ENCODE peak calls at places on chromosomes 13 and 19, in four cellular contexts. A is K562, Y is AG04450, C is neural progenitor cell. L is an unnamed sample.
A peak's percentile ranks its signal among the peaks of the same experiment; 100 is the strongest.

GRCh38 chr13:51243832-51244231 is 21.6 kb downstream of the FAM124A start:
- DNase-seq in Y (no peak), C (peak; percentile 33), A (no peak), L (no peak)

GRCh38 chr13:59607780-59608233 is 555.9 kb downstream of the DIAPH3 start:
- DNase-seq in A (no peak), C (no peak), Y (no peak), L (no peak)

GRCh38 chr13:32984857-32985626 is 31.2 kb upstream of the KL start:
- DNase-seq in C (no peak), A (no peak), Y (peak; percentile 24), L (no peak)

GRCh38 chr19:30669329-30670010 is 297.3 kb downstream of the ZNF536 start:
- DNase-seq in A (peak; percentile 57), C (peak; percentile 80), Y (no peak), L (no peak)

GRCh38 chr13:99119686-99120085 is 81.0 kb upstream of the UBAC2 start:
- DNase-seq in A (no peak), Y (no peak), C (no peak), L (no peak)

GRCh38 chr13:22800726-22801401 is 379.9 kb upstream of the SGCG start:
- DNase-seq in Y (no peak), A (no peak), C (no peak), L (peak; percentile 37)

GRCh38 chr19:17058236-17058635 is 17.0 kb downstream of the HAUS8 start:
- DNase-seq in A (no peak), C (no peak), Y (no peak), L (no peak)

GRCh38 chr13:49669735-49670309 is 21.5 kb downstream of the EBPL start:
- DNase-seq in Y (peak; percentile 54), A (peak; percentile 49), C (peak; percentile 77), L (no peak)

GRCh38 chr19:41443813-41444455 is 978 bp downstream of the ERICH4 start:
- DNase-seq in C (no peak), A (no peak), Y (no peak), L (no peak)

GRCh38 chr19:373391-374182 is 29.0 kb upstream of the MIER2 start:
- DNase-seq in Y (no peak), C (no peak), A (no peak), L (no peak)

GRCh38 chr19:8519388-8519787 is 5.4 kb upstream of the ZNF414 start:
- DNase-seq in A (no peak), C (no peak), Y (no peak), L (no peak)

GRCh38 chr19:7815325-7815724 is 14.7 kb upstream of the EVI5L start:
- DNase-seq in Y (no peak), A (no peak), C (no peak), L (no peak)

GRCh38 chr13:19058566-19058965 is 123.1 kb downstream of the TUBA3C start:
- DNase-seq in A (no peak), C (no peak), Y (no peak), L (no peak)

GRCh38 chr19:18099623-18099995 is 2.0 kb downstream of the MAST3 start:
- DNase-seq in Y (no peak), A (no peak), C (no peak), L (no peak)
- H3K4me3 ChIP-seq in Y (no peak overlapping the region), A (no peak overlapping the region), C (no peak overlapping the region), L (no peak overlapping the region)

GRCh38 chr19:18419699-18420460 is 682 bp downstream of the SSBP4 start:
- DNase-seq in A (peak; percentile 59), Y (no peak), C (peak; percentile 62), L (no peak)
- TF ChIP-seq CTCF in A (no peak), Y (no peak), C (no peak), L (no peak)

DNA sequence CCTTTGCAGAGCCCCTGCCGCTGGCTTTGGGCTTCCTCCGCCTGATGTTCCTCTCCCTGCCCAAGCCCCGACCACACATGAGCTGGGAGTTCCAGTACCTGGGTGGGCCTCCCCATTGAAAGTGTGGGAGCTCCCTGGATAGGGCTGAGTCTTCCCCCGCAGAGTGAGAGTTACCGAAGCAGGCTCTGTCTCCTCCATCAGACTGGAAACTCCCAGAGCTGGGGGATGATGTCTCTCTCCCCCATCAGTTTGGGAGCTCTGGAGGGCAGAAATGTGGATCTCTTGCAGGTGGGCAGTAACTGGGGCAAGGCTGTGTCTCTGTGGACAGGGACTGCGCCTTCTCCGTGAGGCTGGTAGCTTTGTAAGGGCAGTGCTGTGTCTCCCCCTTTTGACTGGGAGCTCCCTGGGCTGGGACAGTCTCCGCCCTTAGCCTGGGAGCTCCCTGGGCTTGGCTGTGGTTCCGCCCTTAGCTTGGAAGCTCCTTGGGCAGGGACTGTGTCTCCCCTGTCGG is 767 bp downstream of the DCAF15 start:
- DNase-seq in Y (no peak), C (peak; percentile 63), A (peak; percentile 78), L (no peak)
- H3K4me3 ChIP-seq in Y (peak overlapping the region; percentile 76), C (peak overlapping the region; percentile 93), A (peak overlapping the region; percentile 98), L (peak overlapping the region; percentile 77)

GRCh38 chr19:45444318-45445041 is 20.8 kb upstream of the ERCC1 start:
- DNase-seq in C (peak; percentile 96), A (peak; percentile 97), Y (no peak), L (no peak)
- TF ChIP-seq CTCF in C (no peak), A (no peak), Y (no peak), L (no peak)

DNA sequence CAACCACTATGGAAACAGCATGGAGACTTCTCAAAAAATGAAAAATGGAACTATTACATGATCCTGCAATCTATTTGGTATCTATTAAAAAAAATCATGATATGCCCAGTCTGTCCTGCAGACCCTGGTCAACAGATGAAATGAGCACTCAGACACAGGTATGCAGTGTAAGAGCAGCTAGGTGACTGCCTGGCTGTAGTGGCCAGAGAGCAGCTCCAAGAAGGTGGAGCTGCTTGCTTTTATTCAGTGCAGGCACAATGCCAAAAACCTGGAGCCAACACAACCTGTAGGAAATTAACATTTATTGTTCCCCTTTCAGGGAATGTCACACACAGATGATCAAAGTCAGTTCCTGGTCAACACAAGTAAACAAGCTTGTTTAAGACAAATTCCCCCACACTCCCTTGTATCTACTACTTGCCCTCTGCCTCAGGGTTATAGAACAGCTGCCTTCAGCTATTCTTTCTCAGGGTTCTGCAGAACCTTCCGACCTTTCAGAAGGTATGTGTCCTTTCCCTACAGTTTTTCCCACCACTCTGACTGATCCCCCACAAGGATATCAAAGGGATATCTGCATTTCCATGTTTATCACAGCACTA is 933.7 kb upstream of the SLITRK5 start:
- DNase-seq in C (no peak), Y (no peak), A (no peak), L (no peak)
- H3K4me3 ChIP-seq in C (no peak overlapping the region), Y (no peak overlapping the region), A (no peak overlapping the region), L (no peak overlapping the region)

GRCh38 chr13:107144432-107144831 is 576.5 kb upstream of the ARGLU1 start:
- DNase-seq in A (no peak), C (no peak), Y (no peak), L (no peak)
- TF ChIP-seq CTCF in A (no peak), C (peak; percentile 43), Y (peak; percentile 29), L (peak; percentile 29)

GRCh38 chr19:45526971-45527370 is 19.7 kb downstream of the VASP start:
- DNase-seq in A (no peak), C (no peak), Y (no peak), L (no peak)

GRCh38 chr19:45531349-45531748 is 24.1 kb downstream of the VASP start:
- DNase-seq in A (no peak), C (no peak), Y (no peak), L (no peak)

GRCh38 chr19:45527731-45528130 is 20.5 kb downstream of the VASP start:
- DNase-seq in A (no peak), Y (no peak), C (peak; percentile 39), L (no peak)

GRCh38 chr19:45528149-45528743 is 21.0 kb downstream of the VASP start:
- DNase-seq in A (peak; percentile 53), Y (no peak), C (peak; percentile 73), L (no peak)

DNA sequence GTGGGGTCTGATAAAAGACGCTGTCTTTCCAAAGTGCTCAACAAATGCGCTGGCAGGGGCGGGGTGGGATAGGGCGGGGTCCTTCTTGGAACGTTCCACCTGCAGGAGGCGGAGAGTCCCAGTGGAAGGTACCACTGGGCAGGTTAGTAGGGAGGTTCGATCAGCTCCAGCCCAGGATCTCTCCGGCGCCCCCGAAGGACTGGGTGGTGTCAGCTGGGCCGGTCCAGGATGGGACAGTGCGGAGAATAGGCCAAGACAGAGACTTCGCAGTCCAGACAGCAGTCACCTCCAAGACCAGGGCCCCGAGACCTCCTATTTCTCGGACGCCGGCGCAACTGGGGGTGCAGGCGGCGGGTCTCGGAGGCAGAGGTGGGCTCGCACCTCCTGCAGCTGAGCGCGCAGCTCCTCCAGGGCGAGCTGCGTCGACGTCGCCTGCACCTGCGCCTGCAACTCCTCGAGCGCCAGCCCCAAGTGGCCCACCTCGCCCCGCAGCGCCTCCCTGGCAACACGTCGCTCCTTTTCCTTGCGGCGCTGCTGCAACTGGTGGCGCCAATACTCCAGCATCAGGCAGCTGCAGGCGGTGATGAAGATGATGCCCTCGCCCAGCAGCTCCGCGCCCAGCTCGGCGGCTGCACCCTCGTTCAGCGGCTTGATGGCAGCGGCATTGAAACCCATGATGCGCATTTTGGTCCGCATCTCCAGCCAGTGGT is 21.6 kb downstream of the VASP start:
- DNase-seq in Y (no peak), C (peak; percentile 91), A (peak; percentile 73), L (no peak)
- H3K4me3 ChIP-seq in Y (no peak overlapping the region), C (peak overlapping the region; percentile 53), A (no peak overlapping the region), L (peak overlapping the region; percentile 27)

DNA sequence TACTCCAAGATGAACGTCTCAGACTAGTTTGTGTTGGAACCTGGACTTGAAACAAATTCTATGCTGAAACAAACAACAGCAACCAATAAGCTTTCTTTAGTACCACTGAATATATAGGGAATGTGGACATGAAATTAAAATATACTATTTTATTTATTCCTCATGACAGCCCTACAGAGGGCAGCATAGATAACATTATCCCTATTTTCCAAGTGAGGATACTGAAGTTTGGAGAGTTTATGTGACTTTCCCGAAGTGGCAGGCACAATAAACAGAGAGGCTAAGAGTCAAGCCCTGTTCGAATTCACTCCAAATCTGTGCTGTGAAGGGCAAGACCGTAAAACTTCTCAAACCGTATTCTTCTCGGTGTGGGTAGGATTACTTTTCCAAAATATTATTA is 509.9 kb upstream of the GPC6 start:
- DNase-seq in A (no peak), Y (no peak), C (no peak), L (no peak)
- TF ChIP-seq CTCF in A (no peak), Y (peak; percentile 55), C (peak; percentile 31), L (peak; percentile 56)

GRCh38 chr19:39320948-39321831 is 527 bp upstream of the LRFN1 start:
- DNase-seq in A (no peak), C (no peak), Y (no peak), L (no peak)
- H3K4me3 ChIP-seq in A (no peak overlapping the region), C (peak overlapping the region; percentile 21), Y (peak overlapping the region; percentile 17), L (no peak overlapping the region)

GRCh38 chr19:5562280-5562679 is 5.5 kb downstream of the TINCR start:
- DNase-seq in Y (no peak), C (no peak), A (no peak), L (no peak)

GRCh38 chr19:5563008-5563431 is 4.7 kb downstream of the TINCR start:
- DNase-seq in A (no peak), Y (no peak), C (no peak), L (no peak)

GRCh38 chr19:5560156-5560555 is 7.6 kb downstream of the TINCR start:
- DNase-seq in C (no peak), A (no peak), Y (no peak), L (no peak)

GRCh38 chr19:5559804-5560133 is 8.0 kb downstream of the TINCR start:
- DNase-seq in A (no peak), C (no peak), Y (no peak), L (no peak)

GRCh38 chr19:5561559-5561958 is 6.2 kb downstream of the TINCR start:
- DNase-seq in A (no peak), C (no peak), Y (no peak), L (no peak)
- TF ChIP-seq CTCF in A (peak; percentile 71), C (peak; percentile 67), Y (peak; percentile 47), L (peak; percentile 54)

L was measured in epithelial cell of proximal tubule.